ENCODE peak calls at places on chromosomes 12 and 14, in five cellular contexts. Q is IMR-90, W is HepG2, J is GM12878, O is K562. U is an unnamed sample. For H3K4me1, the result is how much of the 10 kb centered on the place peaks cover.

GRCh38 chr12:31323466-31324115 is 2.4 kb downstream of the SINHCAF start:
- DNase-seq in Q (no peak), W (no peak), J (no peak), O (peak), U (peak)

GRCh38 chr14:103675957-103676356 is 39.3 kb downstream of the XRCC3 start:
- DNase-seq in Q (no peak), W (no peak), J (no peak), O (no peak), U (no peak)

GRCh38 chr14:26394114-26394855 is 203.5 kb downstream of the NOVA1 start:
- DNase-seq in Q (peak), W (no peak), J (no peak), O (no peak), U (peak)

GRCh38 chr12:9741726-9742125 is 8.8 kb upstream of the CLECL1 start:
- DNase-seq in Q (no peak), W (no peak), J (peak), O (no peak), U (no peak)

GRCh38 chr12:3097186-3097804 is 20.1 kb downstream of the TSPAN9 start:
- DNase-seq in Q (peak), W (peak), J (no peak), O (peak), U (no peak)

GRCh38 chr12:25293596-25293995 is 42.9 kb upstream of the KRAS start:
- DNase-seq in Q (no peak), W (no peak), J (no peak), O (no peak), U (no peak)

GRCh38 chr14:102517412-102518062 is 8.0 kb upstream of the ANKRD9 start:
- DNase-seq in Q (no peak), W (no peak), J (no peak), O (no peak), U (no peak)

GRCh38 chr12:52804029-52804428 is 8.1 kb upstream of the KRT3 start:
- DNase-seq in Q (no peak), W (no peak), J (no peak), O (no peak), U (no peak)

GRCh38 chr12:32921397-32921796 is 24.8 kb upstream of the PKP2 start:
- DNase-seq in Q (no peak), W (no peak), J (no peak), O (no peak), U (peak)

GRCh38 chr12:1533602-1534304 is 60.6 kb downstream of the FBXL14 start:
- DNase-seq in Q (peak), W (no peak), J (peak), O (no peak), U (no peak)

GRCh38 chr12:32043928-32044549 is 62.6 kb upstream of the BICD1 start:
- DNase-seq in Q (no peak), W (no peak), J (no peak), O (no peak), U (no peak)

GRCh38 chr12:83046019-83046418 is 359.3 kb downstream of the TMTC2 start:
- DNase-seq in Q (no peak), W (no peak), J (no peak), O (no peak), U (no peak)

GRCh38 chr12:53709671-53710070 is 17.6 kb downstream of the CALCOCO1 start:
- DNase-seq in Q (no peak), W (no peak), J (no peak), O (no peak), U (no peak)

GRCh38 chr12:131192951-131193350 is 239.2 kb downstream of the ADGRD1 start:
- DNase-seq in Q (no peak), W (no peak), J (no peak), O (no peak), U (no peak)

GRCh38 chr14:76870146-76870545 is 43.9 kb downstream of the LRRC74A start:
- DNase-seq in Q (no peak), W (peak), J (no peak), O (no peak), U (peak)

GRCh38 chr12:43282106-43282505 is 269.9 kb downstream of the ADAMTS20 start:
- DNase-seq in Q (peak), W (no peak), J (no peak), O (no peak), U (no peak)

GRCh38 chr12:29148065-29148957 is 767 bp upstream of the FAR2 start:
- DNase-seq in Q (no peak), W (no peak), J (no peak), O (peak), U (peak)

GRCh38 chr12:78887008-78887407 is 22.4 kb downstream of the SYT1 start:
- DNase-seq in Q (peak), W (peak), J (no peak), O (no peak), U (peak)

GRCh38 chr14:90293766-90294471 is 37.6 kb downstream of the PSMC1 start:
- DNase-seq in Q (peak), W (no peak), J (no peak), O (no peak), U (no peak)

GRCh38 chr14:91143862-91144261 is 30.0 kb downstream of the DGLUCY start:
- DNase-seq in Q (no peak), W (no peak), J (no peak), O (no peak), U (no peak)

GRCh38 chr14:74511966-74512365 is 18.4 kb downstream of the ISCA2 start:
- DNase-seq in Q (no peak), W (no peak), J (no peak), O (no peak), U (no peak)

GRCh38 chr14:106605548-106606448 is 1079.4 kb downstream of the TMEM121 start:
- DNase-seq in Q (no peak), W (peak), J (peak), O (peak), U (no peak)

GRCh38 chr12:89335452-89336244 is 16.7 kb downstream of the DUSP6 start:
- DNase-seq in Q (no peak), W (no peak), J (no peak), O (no peak), U (no peak)

GRCh38 chr14:72651081-72651480 is 242.8 kb downstream of the DPF3 start:
- DNase-seq in Q (peak), W (no peak), J (no peak), O (no peak), U (no peak)

GRCh38 chr12:45989857-45990467 is 412 bp downstream of the SCAF11 start:
- DNase-seq in Q (peak), W (peak), J (no peak), O (peak), U (no peak)

GRCh38 chr12:77354766-77355362 is 289.5 kb upstream of the E2F7 start:
- DNase-seq in Q (peak), W (no peak), J (no peak), O (no peak), U (no peak)

GRCh38 chr12:20446836-20447235 is 78.5 kb downstream of the PDE3A start:
- DNase-seq in Q (no peak), W (no peak), J (no peak), O (no peak), U (no peak)

GRCh38 chr14:75399819-75400678 is 27.8 kb upstream of the JDP2 start:
- DNase-seq in Q (no peak), W (no peak), J (no peak), O (no peak), U (peak)

GRCh38 chr14:104291123-104292000 is 153.0 kb downstream of the KIF26A start:
- DNase-seq in Q (no peak), W (no peak), J (no peak), O (no peak), U (no peak)

GRCh38 chr12:56163533-56164344 is 5.6 kb downstream of the MYL6 start:
- DNase-seq in Q (no peak), W (no peak), J (no peak), O (no peak), U (no peak)

GRCh38 chr12:74227846-74228545 is 309.6 kb upstream of the ATXN7L3B start:
- DNase-seq in Q (no peak), W (no peak), J (no peak), O (no peak), U (no peak)

GRCh38 chr12:3836641-3837040 is 36.6 kb downstream of the PARP11 start:
- DNase-seq in Q (no peak), W (no peak), J (no peak), O (no peak), U (no peak)

GRCh38 chr12:111412007-111412829 is 6.5 kb downstream of the SH2B3 start:
- DNase-seq in Q (no peak), W (no peak), J (no peak), O (no peak), U (no peak)

GRCh38 chr12:93805736-93806141 is 128.6 kb downstream of the CRADD start:
- DNase-seq in Q (no peak), W (no peak), J (no peak), O (no peak), U (no peak)

GRCh38 chr14:52333823-52334657 is 19.9 kb downstream of the PTGER2 start:
- DNase-seq in Q (peak), W (no peak), J (no peak), O (no peak), U (no peak)

GRCh38 chr12:46292754-46293402 is 24.0 kb upstream of the SLC38A1 start:
- DNase-seq in Q (no peak), W (peak), J (no peak), O (no peak), U (no peak)

GRCh38 chr12:121748218-121748570 is 35.6 kb downstream of the TMEM120B start:
- DNase-seq in Q (no peak), W (no peak), J (no peak), O (peak), U (peak)

GRCh38 chr12:104304261-104305004 is 894 bp downstream of the EID3 start:
- DNase-seq in Q (no peak), W (no peak), J (no peak), O (no peak), U (no peak)

GRCh38 chr14:33570717-33571058 is 380.2 kb downstream of the EGLN3 start:
- DNase-seq in Q (no peak), W (no peak), J (no peak), O (no peak), U (no peak)

DNA sequence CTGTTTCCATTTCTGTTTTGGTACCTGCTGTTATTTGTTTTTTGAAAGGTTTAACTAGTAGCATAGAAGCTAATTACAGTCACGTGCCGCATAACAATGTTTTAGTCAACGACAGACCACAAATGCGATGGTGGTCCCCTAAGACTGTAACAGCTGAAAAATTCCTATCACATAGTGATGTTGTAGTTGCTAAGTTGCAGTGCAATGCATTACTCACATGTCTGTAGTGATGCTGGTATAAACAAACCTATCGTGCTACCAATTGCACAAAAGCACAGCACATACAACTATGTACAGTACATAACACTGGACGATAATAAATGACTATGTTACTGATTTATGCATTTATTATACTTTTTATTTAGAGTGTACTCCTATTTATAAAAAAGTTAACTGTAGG is 21.6 kb downstream of the PTPN21 start:
- DNase-seq in Q (peak), W (no peak), J (no peak), O (no peak), U (no peak)
- TF ChIP-seq BHLHE40 in Q (peak), W (no peak), J (no peak), O (no peak), U (no peak)

GRCh38 chr12:17640615-17641014 is 449.4 kb downstream of the RERGL start:
- DNase-seq in Q (no peak), W (no peak), J (no peak), O (no peak), U (no peak)
- H3K4me2 ChIP-seq in Q (no peak), W (no peak), J (no peak), O (no peak), U (no peak)

GRCh38 chr12:116138380-116138779 is 139.1 kb downstream of the MED13L start:
- DNase-seq in Q (no peak), W (no peak), J (no peak), O (no peak), U (no peak)
- H3K4me1 ChIP-seq in Q (under half), W (under half), J (under half), O (under half), U (half or more)

GRCh38 chr14:23630687-23631086 is 5.5 kb upstream of the DHRS2 start:
- DNase-seq in Q (no peak), W (no peak), J (no peak), O (no peak), U (no peak)

GRCh38 chr14:23631702-23632460 is 4.3 kb upstream of the DHRS2 start:
- DNase-seq in Q (peak), W (peak), J (peak), O (peak), U (peak)

GRCh38 chr14:23632461-23633159 is 3.6 kb upstream of the DHRS2 start:
- DNase-seq in Q (no peak), W (no peak), J (no peak), O (no peak), U (no peak)

GRCh38 chr14:23631234-23631633 is 4.9 kb upstream of the DHRS2 start:
- DNase-seq in Q (no peak), W (no peak), J (no peak), O (no peak), U (no peak)

DNA sequence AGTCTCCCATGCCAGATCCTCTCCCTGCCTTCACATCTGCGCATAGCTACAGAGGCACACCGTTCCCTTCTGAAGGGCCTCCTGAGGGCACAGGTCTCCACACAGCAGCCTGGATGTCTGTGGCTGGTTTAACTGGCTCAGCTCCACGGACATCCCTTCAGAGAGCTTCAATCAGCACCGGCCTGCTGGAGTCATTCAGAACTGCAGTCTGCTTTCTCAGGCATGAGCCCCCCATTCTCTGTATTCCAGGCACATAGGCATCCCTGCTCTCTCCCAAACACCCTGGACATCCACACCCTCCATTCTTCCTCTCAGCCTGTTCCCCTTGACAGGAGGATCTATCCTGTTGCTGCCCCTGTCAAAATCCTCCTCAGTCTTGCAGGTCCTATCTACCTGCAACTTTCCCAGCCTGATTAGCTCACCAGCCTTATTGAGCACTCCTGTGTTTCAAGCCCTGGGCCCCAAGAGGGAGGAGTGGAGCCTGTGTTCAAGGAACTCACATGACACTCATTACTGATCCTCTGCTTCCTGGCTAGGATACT is 2.9 kb upstream of the DHRS2 start:
- DNase-seq in Q (no peak), W (peak), J (no peak), O (no peak), U (peak)
- TF ChIP-seq BHLHE40 in Q (no peak), W (peak), J (no peak), O (no peak), U (no peak)